ENCODE peak calls at places on chromosomes 1 and 21, in four cellular contexts. C is activated T-helper 9 cell treated with anti-CD3 and anti-CD28 coated beads, Interleukin-2, amount 50 U/mL, for 16 hours; M is T-helper 17 cell; U is activated naive CD4-positive, alpha-beta T cell. X is an unnamed sample.
A peak's percentile ranks its signal among the peaks of the same experiment; 100 is the strongest.

GRCh38 chr21:44428281-44428942 is 26.9 kb upstream of the LRRC3 start:
- DNase-seq in C (peak; percentile 30), U (peak; percentile 36), M (peak; percentile 49), X (peak; percentile 33)

GRCh38 chr1:119141020-119141424 is 569 bp upstream of the WARS2 start:
- DNase-seq in C (peak; percentile 11), M (no peak), U (no peak), X (peak; percentile 27)

GRCh38 chr1:65509912-65510680 is 89.6 kb downstream of the LEPR start:
- DNase-seq in C (no peak), U (no peak), M (no peak), X (no peak)

GRCh38 chr1:64246294-64246917 is 43.0 kb downstream of the UBE2U start:
- DNase-seq in M (no peak), C (no peak), U (no peak), X (no peak)

GRCh38 chr1:25472494-25472893 is 41.8 kb downstream of the MACO1 start:
- DNase-seq in M (no peak), U (no peak), C (no peak), X (no peak)

GRCh38 chr1:8004803-8005573 is 21.1 kb downstream of the ERRFI1 start:
- DNase-seq in C (no peak), U (no peak), M (no peak), X (no peak)

GRCh38 chr1:203557958-203558760 is 64.2 kb downstream of the OPTC start:
- DNase-seq in C (no peak), M (no peak), U (no peak), X (no peak)

GRCh38 chr1:115725600-115725999 is 42.9 kb downstream of the CASQ2 start:
- DNase-seq in M (no peak), U (no peak), C (no peak), X (no peak)

GRCh38 chr1:219085988-219086387 is 87.7 kb upstream of the LYPLAL1 start:
- DNase-seq in M (no peak), C (no peak), U (no peak), X (no peak)

GRCh38 chr1:51237714-51238403 is 1.8 kb downstream of the RNF11 start:
- DNase-seq in U (no peak), C (no peak), M (no peak), X (no peak)

GRCh38 chr1:5296135-5296930 is 641.9 kb downstream of the AJAP1 start:
- DNase-seq in C (no peak), U (no peak), M (no peak), X (no peak)

GRCh38 chr1:2311184-2312032 is 79.9 kb downstream of the MORN1 start:
- DNase-seq in C (peak; percentile 40), U (no peak), M (peak; percentile 42), X (peak; percentile 54)

GRCh38 chr1:221274373-221274772 is 395.1 kb downstream of the HLX start:
- DNase-seq in M (no peak), U (no peak), C (no peak), X (no peak)

GRCh38 chr1:226751687-226752086 is 12.6 kb upstream of the ITPKB start:
- DNase-seq in M (no peak), U (no peak), C (no peak), X (no peak)

GRCh38 chr1:95197616-95198252 is 36.3 kb upstream of the RWDD3 start:
- DNase-seq in M (no peak), U (no peak), C (no peak), X (no peak)

GRCh38 chr1:48776400-48777218 is at the start of gene BEND5:
- DNase-seq in C (no peak), U (peak; percentile 30), M (peak; percentile 12), X (peak; percentile 29)

GRCh38 chr21:33618407-33618806 is 23.1 kb downstream of the CRYZL1 start:
- DNase-seq in C (no peak), M (no peak), U (no peak), X (no peak)

GRCh38 chr1:49240709-49241221 is 464.1 kb upstream of the BEND5 start:
- DNase-seq in C (no peak), M (no peak), U (no peak), X (no peak)

GRCh38 chr1:47569681-47570470 is 132.0 kb downstream of the FOXD2 start:
- DNase-seq in M (no peak), C (no peak), U (no peak), X (no peak)

GRCh38 chr1:1216770-1217620 is 3.0 kb upstream of the TNFRSF4 start:
- DNase-seq in M (peak; percentile 62), C (peak; percentile 67), U (no peak), X (peak; percentile 52)

GRCh38 chr1:231420299-231420958 is 1.7 kb downstream of the EGLN1 start:
- DNase-seq in U (no peak), M (no peak), C (no peak), X (no peak)

GRCh38 chr1:241269116-241269515 is 87.9 kb downstream of the RGS7 start:
- DNase-seq in C (no peak), U (no peak), M (no peak), X (no peak)

GRCh38 chr1:22646359-22646758 is 2.9 kb downstream of the C1QC start:
- DNase-seq in C (no peak), M (no peak), U (no peak), X (no peak)

GRCh38 chr1:159275891-159276290 is 26.2 kb upstream of the FCER1A start:
- DNase-seq in C (no peak), M (no peak), U (no peak), X (no peak)

GRCh38 chr1:47663286-47663685 is 225.4 kb downstream of the FOXD2 start:
- DNase-seq in M (no peak), U (no peak), C (no peak), X (no peak)

GRCh38 chr1:42747125-42747524 is 7.1 kb upstream of the CLDN19 start:
- DNase-seq in C (peak; percentile 17), M (peak; percentile 18), U (peak; percentile 35), X (no peak)

GRCh38 chr1:171090604-171091003 is at the start of gene FMO3:
- DNase-seq in M (no peak), U (no peak), C (no peak), X (no peak)